ENCODE peak calls at places on chromosomes 16 and 17, in nine cellular contexts. O, V, Z, K, I, W, R, S and Y are unnamed samples.

GRCh38 chr16:12260119-12260646 is 283.6 kb downstream of the SNX29 start:
- DNase-seq in S (no peak), W (no peak), Z (no peak), K (no peak), I (no peak), V (no peak), O (no peak), R (no peak), Y (no peak)

GRCh38 chr17:7438050-7438614 is 1.2 kb upstream of the FGF11 start:
- DNase-seq in W (peak; percentile 33), R (no peak), S (peak; percentile 87), K (no peak), O (peak; percentile 82), V (peak; percentile 82), Z (peak; percentile 50), I (no peak), Y (no peak)

GRCh38 chr17:19386974-19387920 is at the start of gene MFAP4:
- DNase-seq in O (peak; percentile 69), I (peak; percentile 95), R (peak; percentile 91), W (no peak), K (peak; percentile 56), Z (peak; percentile 93), V (peak; percentile 68), S (peak; percentile 80), Y (peak; percentile 94)

GRCh38 chr17:68782829-68783228 is 172.4 kb downstream of the ABCA8 start:
- DNase-seq in O (no peak), R (no peak), I (peak; percentile 49), Z (peak; percentile 38), K (no peak), S (no peak), W (no peak), V (no peak), Y (no peak)

GRCh38 chr17:78967782-78968362 is 11.9 kb downstream of the LGALS3BP start:
- DNase-seq in O (no peak), R (no peak), V (no peak), Z (no peak), S (no peak), I (no peak), W (no peak), K (no peak), Y (no peak)

GRCh38 chr16:89711601-89712475 is 8.9 kb downstream of the VPS9D1 start:
- DNase-seq in S (no peak), I (peak; percentile 76), O (peak; percentile 50), V (peak; percentile 21), K (peak; percentile 43), Z (no peak), R (peak; percentile 100), W (peak; percentile 23), Y (no peak)

GRCh38 chr17:75684249-75684648 is 17.1 kb downstream of the SAP30BP start:
- DNase-seq in V (no peak), K (peak; percentile 51), O (no peak), W (peak; percentile 67), R (no peak), Z (no peak), I (no peak), S (no peak), Y (no peak)

GRCh38 chr17:75843577-75844529 is at the start of gene UNC13D:
- DNase-seq in I (no peak), W (no peak), Z (no peak), O (no peak), K (no peak), V (peak; percentile 31), S (peak; percentile 55), R (peak; percentile 94), Y (no peak)

GRCh38 chr17:45580914-45581313 is 90.4 kb upstream of the PLEKHM1 start:
- DNase-seq in R (no peak), I (no peak), Z (no peak), K (no peak), V (no peak), S (no peak), O (no peak), W (no peak), Y (no peak)

GRCh38 chr16:25735645-25736044 is 43.9 kb downstream of the HS3ST4 start:
- DNase-seq in I (no peak), O (no peak), Z (no peak), K (no peak), R (no peak), S (no peak), V (no peak), W (no peak), Y (no peak)

GRCh38 chr17:58329035-58329807 is 626 bp upstream of the TSPOAP1 start:
- DNase-seq in Z (no peak), O (no peak), S (no peak), R (peak; percentile 73), I (no peak), K (no peak), V (no peak), W (no peak), Y (no peak)

GRCh38 chr16:55562936-55563335 is 3.5 kb upstream of the CAPNS2 start:
- DNase-seq in I (peak; percentile 38), R (no peak), S (no peak), Z (no peak), K (no peak), O (no peak), W (peak; percentile 68), V (no peak), Y (no peak)

GRCh38 chr17:41308251-41308917 is 725 bp downstream of the KRTAP16-1 start:
- DNase-seq in Z (no peak), R (no peak), K (no peak), W (peak; percentile 10), I (no peak), O (peak; percentile 70), S (no peak), V (peak; percentile 49), Y (no peak)

GRCh38 chr17:26809033-26809432 is 484.9 kb upstream of the WSB1 start:
- DNase-seq in O (no peak), V (no peak), S (no peak), W (peak; percentile 46), R (no peak), Z (no peak), K (no peak), I (peak; percentile 13), Y (no peak)

GRCh38 chr16:75695708-75696107 is 5.6 kb downstream of the DUXB start:
- DNase-seq in I (no peak), O (no peak), W (no peak), Z (no peak), S (no peak), V (no peak), R (peak; percentile 35), K (no peak), Y (no peak)
- TF ChIP-seq CTCF in I (no peak), O (no peak), W (no peak), Z (no peak), S (no peak), V (no peak), R (peak; percentile 35), K (peak; percentile 11), Y (peak; percentile 34)

GRCh38 chr17:50396261-50397110 is 837 bp downstream of the LRRC59 start:
- DNase-seq in V (peak; percentile 45), K (peak; percentile 22), Z (peak; percentile 42), O (no peak), I (peak; percentile 73), S (peak; percentile 92), W (peak; percentile 64), R (peak; percentile 58), Y (no peak)

GRCh38 chr17:50393700-50394099 is 3.6 kb downstream of the LRRC59 start:
- DNase-seq in I (no peak), Z (no peak), V (no peak), W (no peak), O (no peak), R (no peak), K (no peak), S (no peak), Y (no peak)

GRCh38 chr17:50397111-50397918 is at the start of gene LRRC59:
- DNase-seq in V (peak; percentile 90), I (peak; percentile 86), R (peak; percentile 99), O (peak; percentile 92), W (peak; percentile 65), Z (peak; percentile 85), K (peak; percentile 70), S (peak; percentile 89), Y (peak; percentile 44)

GRCh38 chr17:50392621-50393020 is 4.7 kb downstream of the LRRC59 start:
- DNase-seq in Z (no peak), I (no peak), O (no peak), S (no peak), K (no peak), W (no peak), R (no peak), V (no peak), Y (no peak)

DNA sequence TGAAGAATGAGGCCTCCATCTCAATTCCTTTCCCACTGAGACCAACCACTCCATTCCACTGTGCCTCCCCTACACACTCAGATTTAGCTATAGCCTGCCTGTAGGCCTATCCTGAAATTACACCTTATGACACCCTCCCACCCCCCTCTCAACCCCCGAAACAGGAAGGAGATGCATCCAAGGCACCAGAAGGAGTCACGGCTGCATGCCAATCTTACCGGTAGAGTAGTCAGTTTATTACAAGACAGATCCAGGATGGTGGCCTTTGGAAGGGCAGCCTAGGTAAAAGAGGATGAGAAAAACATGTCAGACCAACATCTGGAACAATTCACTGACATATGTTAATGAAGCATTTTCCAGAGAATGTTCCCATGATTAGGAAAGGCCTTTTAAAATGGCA is 2.6 kb downstream of the LRRC59 start:
- DNase-seq in I (no peak), V (no peak), O (no peak), W (no peak), Z (no peak), K (no peak), S (no peak), R (no peak), Y (no peak)
- H3K4me3 ChIP-seq in I (no peak overlapping the region), V (no peak overlapping the region), O (no peak overlapping the region), W (no peak overlapping the region), Z (no peak overlapping the region), K (peak overlapping the region; percentile 98), S (no peak overlapping the region), R (peak overlapping the region; percentile 91), Y (peak overlapping the region; percentile 100)

GRCh38 chr17:49677134-49677932 is 564 bp downstream of the SPOP start:
- DNase-seq in V (peak; percentile 97), S (peak; percentile 98), O (peak; percentile 98), K (peak; percentile 89), R (peak; percentile 97), W (peak; percentile 76), I (peak; percentile 97), Z (peak; percentile 96), Y (peak; percentile 75)
- TF ChIP-seq CTCF in V (no peak), S (no peak), O (no peak), K (no peak), R (peak; percentile 15), W (no peak), I (no peak), Z (peak; percentile 8), Y (no peak)

GRCh38 chr16:5027575-5028235 is 6.0 kb downstream of the NAGPA start:
- DNase-seq in R (no peak), O (no peak), K (no peak), V (no peak), S (no peak), W (no peak), Z (no peak), I (no peak), Y (no peak)

GRCh38 chr16:5024632-5025031 is 9.1 kb downstream of the NAGPA start:
- DNase-seq in Z (no peak), S (no peak), V (peak; percentile 6), I (no peak), O (no peak), K (no peak), W (peak; percentile 68), R (no peak), Y (no peak)

GRCh38 chr16:5027086-5027485 is 6.6 kb downstream of the NAGPA start:
- DNase-seq in Z (no peak), S (no peak), I (no peak), K (no peak), W (no peak), V (no peak), O (no peak), R (no peak), Y (no peak)

GRCh38 chr16:5026664-5027063 is 7.1 kb downstream of the NAGPA start:
- DNase-seq in I (no peak), V (no peak), R (no peak), O (no peak), Z (no peak), K (no peak), S (no peak), W (no peak), Y (no peak)

GRCh38 chr16:5025171-5025632 is 8.5 kb downstream of the NAGPA start:
- DNase-seq in W (no peak), R (no peak), K (no peak), Z (no peak), V (no peak), I (no peak), O (peak; percentile 46), S (no peak), Y (no peak)
- H3K4me3 ChIP-seq in W (no peak overlapping the region), R (no peak overlapping the region), K (no peak overlapping the region), Z (no peak overlapping the region), V (no peak overlapping the region), I (no peak overlapping the region), O (no peak overlapping the region), S (no peak overlapping the region), Y (no peak overlapping the region)